ENCODE peak calls at places on chromosomes 6 and 20, in four cellular contexts. N is MCF 10A, U is T47D, J is GM04503. V is an unnamed sample.

GRCh38 chr20:407097-407952 is 774 bp upstream of the RBCK1 start:
- DNase-seq in N (peak), J (no peak), U (peak), V (peak)

GRCh38 chr6:136401749-136402148 is 112.1 kb upstream of the BCLAF1 start:
- DNase-seq in U (no peak), J (peak), N (no peak), V (peak)

GRCh38 chr6:111589366-111589765 is 16.3 kb downstream of the TRAF3IP2 start:
- DNase-seq in U (no peak), N (peak), J (peak), V (peak)

GRCh38 chr20:30489604-30490003 is 767.9 kb upstream of the DEFB115 start:
- DNase-seq in N (no peak), U (no peak), J (no peak), V (no peak)

GRCh38 chr6:26217714-26218075 is 130.5 kb downstream of the HFE start:
- DNase-seq in U (no peak), J (no peak), N (peak), V (no peak)

GRCh38 chr6:63689421-63689820 is 53.8 kb downstream of the PHF3 start:
- DNase-seq in U (no peak), N (no peak), J (no peak), V (no peak)

GRCh38 chr6:129113637-129114036 is 230.7 kb downstream of the LAMA2 start:
- DNase-seq in N (no peak), U (no peak), J (no peak), V (no peak)

GRCh38 chr20:44706371-44707258 is 8.6 kb upstream of the CCN5 start:
- DNase-seq in U (no peak), N (no peak), J (peak), V (peak)

GRCh38 chr20:50715694-50716093 is 15.7 kb upstream of the PARD6B start:
- DNase-seq in J (no peak), U (no peak), N (peak), V (peak)

GRCh38 chr20:34824861-34825529 is 456 bp downstream of the NCOA6 start:
- DNase-seq in J (no peak), U (peak), N (peak), V (no peak)

GRCh38 chr6:74404366-74404765 is 708.4 kb downstream of the CD109 start:
- DNase-seq in N (no peak), U (no peak), J (no peak), V (no peak)

GRCh38 chr6:136788069-136788902 is 4.0 kb downstream of the MAP3K5 start:
- DNase-seq in N (peak), J (peak), U (no peak), V (peak)

V was measured in bronchial epithelial cell.